ENCODE peak calls at places on chromosomes 12 and 14, in five cellular contexts. W is GM06990; F is CD4-positive, CD25-positive, alpha-beta regulatory T cell; G is AG10803; C is CD8-positive, alpha-beta memory T cell. Y is an unnamed sample.

GRCh38 chr14:102938191-102938590 is 15.7 kb downstream of the AMN start:
- DNase-seq in W (no peak), F (no peak), G (no peak), C (no peak), Y (no peak)

GRCh38 chr14:31895206-31895605 is 181.9 kb upstream of the ARHGAP5 start:
- DNase-seq in W (no peak), F (no peak), G (peak; percentile 58), C (no peak), Y (no peak)

GRCh38 chr12:27525373-27525772 is 1.4 kb downstream of the PPFIBP1 start:
- DNase-seq in W (no peak), F (no peak), G (peak; percentile 77), C (no peak), Y (no peak)

GRCh38 chr14:60051690-60052324 is 39.9 kb upstream of the PCNX4 start:
- DNase-seq in W (no peak), F (no peak), G (peak; percentile 52), C (no peak), Y (no peak)

GRCh38 chr14:88191605-88192004 is 131.5 kb downstream of the KCNK10 start:
- DNase-seq in W (no peak), F (no peak), G (no peak), C (no peak), Y (no peak)

GRCh38 chr14:79256311-79256879 is 954.9 kb downstream of the DIO2 start:
- DNase-seq in W (no peak), F (no peak), G (no peak), C (no peak), Y (no peak)

GRCh38 chr12:69655616-69656336 is 43.3 kb downstream of the BEST3 start:
- DNase-seq in W (no peak), F (no peak), G (peak; percentile 91), C (no peak), Y (no peak)

GRCh38 chr12:123931686-123932321 is 40.8 kb downstream of the CCDC92 start:
- DNase-seq in W (no peak), F (peak; percentile 42), G (no peak), C (no peak), Y (no peak)

GRCh38 chr12:18546399-18546798 is 191.4 kb downstream of the PLCZ1 start:
- DNase-seq in W (no peak), F (no peak), G (peak; percentile 63), C (no peak), Y (no peak)

DNA sequence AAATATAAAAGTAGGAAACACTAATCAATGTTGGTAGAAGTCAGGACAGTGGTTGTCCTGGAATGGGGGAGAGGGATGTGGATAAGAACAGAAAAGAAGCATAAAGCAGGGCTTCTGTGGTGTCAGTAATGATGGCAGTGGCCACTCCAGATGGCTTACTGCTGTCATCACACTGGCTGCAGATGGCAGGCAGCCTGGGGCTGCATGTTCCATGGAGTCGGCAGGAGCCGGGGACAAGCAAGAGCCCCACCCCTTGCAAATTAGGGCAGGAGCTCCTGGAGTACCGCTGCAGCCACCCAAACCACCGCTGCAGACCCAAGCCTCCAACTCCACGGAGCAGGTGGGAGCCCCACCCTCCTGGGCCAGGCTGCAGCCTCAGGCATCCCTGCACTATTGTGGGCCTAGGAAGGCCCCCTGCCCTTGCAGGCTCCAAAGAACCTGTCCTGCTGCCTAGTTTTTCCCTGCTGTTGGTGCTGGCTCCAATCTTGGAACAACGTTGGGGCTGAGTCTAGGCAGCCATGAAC is 28.8 kb upstream of the SLC5A8 start:
- DNase-seq in W (no peak), F (no peak), G (no peak), C (no peak), Y (peak; percentile 61)
- H3K4me3 ChIP-seq in W (no peak overlapping the region), F (no peak overlapping the region), G (no peak overlapping the region), C (no peak overlapping the region), Y (no peak overlapping the region)

GRCh38 chr14:95361373-95362179 is 41.9 kb upstream of the CLMN start:
- DNase-seq in W (peak; percentile 54), F (no peak), G (no peak), C (no peak), Y (peak; percentile 49)
- H3K4me3 ChIP-seq in W (no peak overlapping the region), F (no peak overlapping the region), G (no peak overlapping the region), C (no peak overlapping the region), Y (no peak overlapping the region)

GRCh38 chr12:76348079-76348901 is at the start of gene BBS10:
- DNase-seq in W (peak; percentile 91), F (peak; percentile 84), G (peak; percentile 89), C (peak; percentile 74), Y (peak; percentile 96)

GRCh38 chr12:76345569-76345968 is 2.6 kb downstream of the BBS10 start:
- DNase-seq in W (no peak), F (no peak), G (no peak), C (no peak), Y (no peak)

GRCh38 chr12:76346236-76346635 is 2.0 kb downstream of the BBS10 start:
- DNase-seq in W (no peak), F (no peak), G (peak; percentile 64), C (no peak), Y (no peak)

GRCh38 chr12:76341436-76342030 is 6.7 kb downstream of the BBS10 start:
- DNase-seq in W (no peak), F (no peak), G (peak; percentile 31), C (no peak), Y (no peak)

GRCh38 chr12:76346798-76347420 is 1.3 kb downstream of the BBS10 start:
- DNase-seq in W (peak; percentile 18), F (no peak), G (peak; percentile 77), C (no peak), Y (no peak)
- H3K4me3 ChIP-seq in W (peak overlapping the region; percentile 75), F (peak overlapping the region; percentile 91), G (peak overlapping the region; percentile 87), C (no peak overlapping the region), Y (no peak overlapping the region)

GRCh38 chr12:29796823-29797263 is 13.1 kb upstream of the TMTC1 start:
- DNase-seq in W (no peak), F (no peak), G (peak; percentile 65), C (no peak), Y (no peak)
- H3K4me3 ChIP-seq in W (no peak overlapping the region), F (no peak overlapping the region), G (no peak overlapping the region), C (no peak overlapping the region), Y (no peak overlapping the region)

DNA sequence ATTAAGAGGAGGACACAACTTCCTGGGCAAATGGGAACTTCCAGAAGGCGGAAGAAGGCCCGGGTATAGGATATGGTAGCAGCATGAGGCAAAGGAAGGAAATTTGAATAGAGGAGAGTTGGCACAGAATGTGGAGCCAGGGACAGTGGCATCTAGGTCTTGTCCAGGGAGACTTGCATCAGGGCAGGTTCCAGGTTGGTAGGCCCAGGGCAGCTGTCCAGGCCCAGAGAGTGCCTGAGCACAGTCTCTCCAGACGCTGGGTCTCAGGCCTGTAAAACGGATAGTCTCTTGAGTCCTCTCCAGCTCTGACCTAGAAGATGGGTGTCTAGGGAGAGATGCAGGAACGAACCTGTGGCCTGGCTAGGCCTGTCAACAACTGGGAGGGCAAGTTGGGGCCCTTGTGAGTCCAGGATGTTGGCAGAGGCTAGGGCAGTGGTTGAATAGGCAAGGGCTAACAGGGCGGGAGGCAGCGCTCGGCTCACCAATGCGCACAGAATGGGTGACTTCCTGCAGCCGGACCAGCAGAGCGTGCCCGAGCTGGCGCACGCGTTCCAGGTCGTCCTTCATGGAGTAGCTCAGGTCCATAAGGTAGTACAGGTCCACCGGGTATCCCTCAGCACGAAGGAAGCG is 9.9 kb downstream of the ITGB7 start:
- DNase-seq in W (no peak), F (no peak), G (no peak), C (no peak), Y (no peak)
- H3K4me3 ChIP-seq in W (no peak overlapping the region), F (no peak overlapping the region), G (no peak overlapping the region), C (no peak overlapping the region), Y (no peak overlapping the region)

GRCh38 chr14:85934886-85935254 is 404.9 kb downstream of the FLRT2 start:
- DNase-seq in W (no peak), F (no peak), G (no peak), C (no peak), Y (no peak)
- H3K4me3 ChIP-seq in W (peak overlapping the region; percentile 61), F (peak overlapping the region; percentile 100), G (peak overlapping the region; percentile 34), C (peak overlapping the region; percentile 91), Y (peak overlapping the region; percentile 21)

GRCh38 chr12:3081886-3082285 is 4.7 kb downstream of the TSPAN9 start:
- DNase-seq in W (no peak), F (no peak), G (no peak), C (no peak), Y (no peak)

GRCh38 chr12:3075315-3075714 is 1.9 kb upstream of the TSPAN9 start:
- DNase-seq in W (no peak), F (no peak), G (no peak), C (no peak), Y (no peak)

GRCh38 chr12:3076730-3077571 is at the start of gene TSPAN9:
- DNase-seq in W (peak; percentile 26), F (peak; percentile 61), G (peak; percentile 76), C (peak; percentile 55), Y (peak; percentile 75)

GRCh38 chr12:3077572-3078081 is 448 bp downstream of the TSPAN9 start:
- DNase-seq in W (no peak), F (peak; percentile 19), G (peak; percentile 44), C (no peak), Y (no peak)

DNA sequence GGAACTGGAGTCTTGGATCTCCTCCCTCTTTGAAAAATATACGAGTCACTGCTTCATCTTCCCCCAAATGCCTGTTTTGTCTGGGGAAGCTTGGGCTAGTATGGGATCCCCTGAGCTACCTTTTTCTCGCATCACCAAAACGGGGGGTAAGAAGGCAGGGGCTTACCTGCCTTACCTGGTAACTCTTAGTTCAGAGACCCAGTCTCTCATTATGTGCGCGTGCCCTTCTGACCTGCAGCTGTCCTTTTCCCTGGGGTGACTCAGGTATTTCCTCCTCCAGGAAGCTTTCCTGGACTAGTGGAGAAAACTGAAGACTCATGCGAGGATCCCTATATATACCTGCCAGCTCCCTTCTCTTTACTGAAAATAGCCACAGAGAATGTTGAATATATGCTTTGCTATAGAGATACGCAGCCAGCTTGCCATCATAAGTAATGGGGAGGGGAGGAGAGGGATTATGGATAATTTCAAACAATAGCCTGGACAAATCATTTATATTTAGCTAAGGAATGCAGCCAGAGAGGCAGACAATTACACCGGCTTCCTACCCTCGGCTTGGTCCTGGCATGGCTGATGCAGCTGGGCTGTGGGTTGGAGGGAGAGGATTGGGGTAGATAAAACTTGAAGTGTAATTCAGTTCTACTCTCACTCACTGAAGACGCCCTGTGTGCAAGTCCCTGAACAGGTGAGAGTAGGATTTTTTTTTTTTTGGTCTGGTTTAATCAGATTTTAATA is 1.1 kb downstream of the TSPAN9 start:
- DNase-seq in W (no peak), F (no peak), G (no peak), C (no peak), Y (no peak)
- H3K4me3 ChIP-seq in W (no peak overlapping the region), F (peak overlapping the region; percentile 31), G (peak overlapping the region; percentile 72), C (no peak overlapping the region), Y (peak overlapping the region; percentile 68)

DNA sequence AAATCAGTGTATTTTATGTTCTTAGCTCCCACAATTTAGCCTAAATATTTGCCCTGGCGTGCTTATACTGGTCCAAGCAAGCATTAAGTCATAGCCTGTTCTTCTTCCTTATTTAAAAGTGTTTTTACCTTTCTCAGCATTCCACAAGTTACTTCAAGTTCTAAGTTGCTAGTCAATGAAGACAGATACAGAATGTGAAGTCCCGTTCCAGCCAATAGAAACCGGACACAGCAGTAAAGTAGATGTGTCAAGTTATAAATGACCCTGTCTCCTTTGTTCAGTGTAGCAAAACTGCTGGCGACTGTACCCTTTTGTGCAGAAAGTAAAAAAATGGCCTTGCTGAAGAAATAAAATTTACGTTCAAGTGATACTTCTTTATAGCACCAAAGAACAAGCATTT is 3.9 kb downstream of the SNAPC1 start:
- DNase-seq in W (no peak), F (no peak), G (no peak), C (no peak), Y (no peak)
- H3K4me3 ChIP-seq in W (no peak overlapping the region), F (no peak overlapping the region), G (no peak overlapping the region), C (no peak overlapping the region), Y (no peak overlapping the region)

GRCh38 chr14:100317389-100317788 is 5.8 kb upstream of the SLC25A47 start:
- DNase-seq in W (no peak), F (no peak), G (no peak), C (no peak), Y (no peak)
- H3K4me3 ChIP-seq in W (no peak overlapping the region), F (no peak overlapping the region), G (no peak overlapping the region), C (no peak overlapping the region), Y (no peak overlapping the region)